ENCODE peak calls at places on chromosomes 11 and 22, in four cellular contexts. Q, H, W and R are unnamed samples.

GRCh38 chr11:69541501-69542313 is 60.2 kb downstream of the LINC01488 start:
- DNase-seq in Q (peak; percentile 2), H (no peak), W (peak; percentile 34), R (no peak)

GRCh38 chr11:9169595-9170295 is 78.3 kb upstream of the SCUBE2 start:
- DNase-seq in Q (no peak), W (no peak), H (no peak), R (no peak)

GRCh38 chr22:44805663-44806062 is 53.3 kb downstream of the ARHGAP8 start:
- DNase-seq in Q (no peak), W (no peak), H (no peak), R (no peak)

GRCh38 chr11:9943346-9944110 is 279.7 kb downstream of the SWAP70 start:
- DNase-seq in W (peak; percentile 4), Q (no peak), H (no peak), R (no peak)

GRCh38 chr11:79244175-79244804 is 196.5 kb downstream of the TENM4 start:
- DNase-seq in Q (no peak), W (no peak), H (no peak), R (no peak)

GRCh38 chr22:35601743-35602633 is 15.1 kb downstream of the MB start:
- DNase-seq in W (no peak), H (no peak), Q (no peak), R (no peak)

GRCh38 chr11:1302041-1302460 is 7.4 kb downstream of the TOLLIP start:
- DNase-seq in Q (no peak), H (no peak), W (no peak), R (no peak)

GRCh38 chr11:103494491-103494890 is 385.3 kb downstream of the DYNC2H1 start:
- DNase-seq in H (no peak), W (no peak), Q (no peak), R (no peak)

GRCh38 chr11:89021339-89021738 is 44.4 kb downstream of the GRM5 start:
- DNase-seq in H (no peak), Q (no peak), W (no peak), R (no peak)

GRCh38 chr11:121886005-121886739 is 229.8 kb downstream of the BLID start:
- DNase-seq in Q (no peak), W (no peak), H (no peak), R (no peak)

GRCh38 chr22:39748877-39749276 is 144.7 kb downstream of the ENTHD1 start:
- DNase-seq in W (no peak), H (no peak), Q (no peak), R (no peak)

GRCh38 chr22:24271406-24271760 is 752 bp downstream of the SPECC1L start:
- DNase-seq in W (no peak), H (no peak), Q (no peak), R (no peak)

GRCh38 chr22:22697377-22698120 is 53.1 kb downstream of the GGTLC2 start:
- DNase-seq in H (peak; percentile 42), W (no peak), Q (no peak), R (no peak)

GRCh38 chr11:47003180-47003877 is 66.8 kb downstream of the CSTPP1 start:
- DNase-seq in Q (peak; percentile 45), W (no peak), H (no peak), R (no peak)

GRCh38 chr11:69063671-69064260 is 15.0 kb downstream of the TPCN2 start:
- DNase-seq in H (no peak), Q (no peak), W (no peak), R (no peak)

GRCh38 chr11:116052603-116053537 is 548.7 kb upstream of the CADM1 start:
- DNase-seq in Q (no peak), W (no peak), H (no peak), R (no peak)

GRCh38 chr22:39522567-39523300 is 2.4 kb downstream of the ATF4 start:
- DNase-seq in H (no peak), Q (no peak), W (no peak), R (peak; percentile 19)

GRCh38 chr11:106281455-106282173 is 204.2 kb downstream of the AASDHPPT start:
- DNase-seq in Q (no peak), H (no peak), W (no peak), R (no peak)

GRCh38 chr11:44955019-44955738 is 4.5 kb upstream of the TP53I11 start:
- DNase-seq in H (no peak), Q (peak; percentile 66), W (no peak), R (no peak)

GRCh38 chr11:11584937-11585336 is 36.9 kb downstream of the GALNT18 start:
- DNase-seq in Q (no peak), H (no peak), W (no peak), R (no peak)

GRCh38 chr22:48902983-48903650 is 924.6 kb downstream of the BRD1 start:
- DNase-seq in W (no peak), H (no peak), Q (no peak), R (no peak)

GRCh38 chr22:48235744-48236143 is 1473.3 kb downstream of the TBC1D22A start:
- DNase-seq in H (no peak), Q (no peak), W (no peak), R (no peak)

GRCh38 chr11:94400839-94401772 is at the start of gene GPR83:
- DNase-seq in H (peak; percentile 51), W (no peak), Q (no peak), R (peak; percentile 73)

GRCh38 chr11:81658722-81659121 is 1074.9 kb downstream of the FAM181B start:
- DNase-seq in Q (no peak), H (peak; percentile 31), W (peak; percentile 20), R (peak; percentile 10)

GRCh38 chr11:69518081-69518950 is 36.9 kb downstream of the LINC01488 start:
- DNase-seq in W (no peak), H (no peak), Q (no peak), R (no peak)

GRCh38 chr11:70711095-70711910 is 313.0 kb downstream of the CTTN start:
- DNase-seq in W (no peak), Q (no peak), H (no peak), R (no peak)

GRCh38 chr11:16993495-16993894 is 20.7 kb downstream of the PLEKHA7 start:
- DNase-seq in Q (no peak), H (no peak), W (no peak), R (no peak)

GRCh38 chr22:23380230-23380573 is 199.9 kb downstream of the IGLL1 start:
- DNase-seq in H (peak; percentile 3), W (no peak), Q (no peak), R (no peak)

GRCh38 chr22:37419916-37420655 is 7.2 kb downstream of the ELFN2 start:
- DNase-seq in W (no peak), H (peak; percentile 64), Q (no peak), R (peak; percentile 84)
- TF ChIP-seq FOXJ3 in W (no peak), H (no peak), Q (no peak), R (no peak)

GRCh38 chr22:47171441-47172221 is 409.2 kb downstream of the TBC1D22A start:
- DNase-seq in W (no peak), H (peak; percentile 8), Q (no peak), R (no peak)

GRCh38 chr22:47174096-47174495 is 411.6 kb downstream of the TBC1D22A start:
- DNase-seq in W (no peak), Q (no peak), H (peak; percentile 4), R (no peak)

GRCh38 chr22:47174671-47175111 is 412.2 kb downstream of the TBC1D22A start:
- DNase-seq in W (no peak), Q (no peak), H (peak; percentile 10), R (no peak)

GRCh38 chr22:47173535-47174021 is 411.1 kb downstream of the TBC1D22A start:
- DNase-seq in Q (no peak), H (peak; percentile 4), W (no peak), R (no peak)

GRCh38 chr22:47172771-47173534 is 410.5 kb downstream of the TBC1D22A start:
- DNase-seq in W (no peak), H (peak; percentile 5), Q (no peak), R (no peak)
- TF ChIP-seq FOXJ3 in W (no peak), H (no peak), Q (no peak), R (no peak)

GRCh38 chr11:34086554-34087278 is 18.7 kb upstream of the NAT10 start:
- DNase-seq in Q (no peak), H (no peak), W (no peak), R (no peak)
- TF ChIP-seq FOXJ3 in Q (no peak), H (no peak), W (no peak), R (no peak)

GRCh38 chr11:19915808-19916207 is 203.2 kb downstream of the NAV2 start:
- DNase-seq in Q (no peak), H (no peak), W (no peak), R (no peak)

GRCh38 chr11:19913893-19914249 is 201.2 kb downstream of the NAV2 start:
- DNase-seq in H (no peak), Q (no peak), W (no peak), R (no peak)

GRCh38 chr11:19910931-19911330 is 198.3 kb downstream of the NAV2 start:
- DNase-seq in H (no peak), Q (no peak), W (peak; percentile 82), R (no peak)

GRCh38 chr11:19913236-19913892 is 200.7 kb downstream of the NAV2 start:
- DNase-seq in Q (no peak), W (peak; percentile 36), H (no peak), R (no peak)

DNA sequence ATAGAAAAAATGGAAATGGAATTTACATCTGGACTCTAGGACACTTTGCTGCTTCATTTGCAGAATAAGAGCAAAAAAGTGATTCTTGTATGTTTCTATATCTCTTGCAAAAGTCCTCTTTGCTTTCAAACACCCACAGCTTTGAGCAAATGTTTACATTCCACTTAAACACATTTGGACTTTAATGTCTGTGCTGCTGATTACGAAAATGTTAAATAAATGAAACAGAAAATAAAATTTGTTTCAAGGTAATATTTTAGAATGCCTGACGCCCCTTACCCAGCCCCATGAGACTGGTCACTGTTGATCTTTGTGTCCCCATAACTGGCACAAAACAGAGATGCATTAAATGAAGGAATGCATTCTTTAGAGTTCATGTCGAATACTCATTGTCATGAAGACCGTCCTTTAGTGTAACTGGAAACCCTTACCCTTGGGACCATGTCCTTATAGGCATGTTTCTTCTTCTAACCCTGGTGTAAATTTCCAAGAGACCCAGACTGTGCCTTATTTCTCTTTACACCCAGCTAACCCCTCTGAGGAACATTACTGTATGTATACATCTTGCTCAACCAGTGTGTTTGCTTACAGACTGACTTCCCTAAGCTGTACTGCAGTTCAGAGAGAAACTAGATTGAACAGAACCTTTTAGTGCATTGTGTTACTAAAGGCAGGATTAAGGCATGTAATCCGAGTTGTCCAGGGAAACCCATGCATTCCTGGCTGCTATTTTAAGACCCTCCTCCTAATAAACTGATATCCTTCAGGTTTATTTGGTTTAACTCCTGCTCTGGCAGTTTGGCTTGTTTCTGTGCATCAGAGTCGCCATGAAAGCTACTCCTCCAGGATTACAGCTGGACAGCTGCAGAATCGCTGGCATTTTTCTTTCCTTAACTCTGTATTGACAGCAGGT is 199.8 kb downstream of the NAV2 start:
- DNase-seq in W (peak; percentile 87), H (no peak), Q (no peak), R (no peak)
- TF ChIP-seq FOXJ3 in W (peak; percentile 82), H (no peak), Q (no peak), R (no peak)